ENCODE peak calls at places on chromosomes 5 and 9, in nine cellular contexts. One of them, this sample, is unnamed.

GRCh38 chr9:108056083-108056804 is 566.7 kb upstream of the KLF4 start:
- DNase-seq in astrocyte of the spinal cord: peak; percentile 39
- DNase-seq in activated T-helper 1 cell treated with Interleukin-2 at 50 U/mL for 16 hours: no peak
- DNase-seq in progenitor cell of endocrine pancreas: no peak
- DNase-seq in breast epithelium: no peak
- DNase-seq in EH: peak; percentile 72
- DNase-seq in T47D: no peak
- DNase-seq in stimulated activated CD4-positive, alpha-beta T cell treated with anti-CD3 and anti-CD28 coated beads, Interleukin-12 subunit alpha, Interleukin-12 subunit beta, amount 100 ng/mL, for 4 hours: no peak
- DNase-seq in colonic mucosa: no peak
- DNase-seq in this sample: no peak

GRCh38 chr5:8517461-8517860 is 648.5 kb downstream of the MTRR start:
- DNase-seq in EH: peak; percentile 4
- DNase-seq in colonic mucosa: no peak
- DNase-seq in astrocyte of the spinal cord: no peak
- DNase-seq in activated T-helper 1 cell treated with Interleukin-2 at 50 U/mL for 16 hours: no peak
- DNase-seq in stimulated activated CD4-positive, alpha-beta T cell treated with anti-CD3 and anti-CD28 coated beads, Interleukin-12 subunit alpha, Interleukin-12 subunit beta, amount 100 ng/mL, for 4 hours: no peak
- DNase-seq in breast epithelium: no peak
- DNase-seq in progenitor cell of endocrine pancreas: no peak
- DNase-seq in T47D: no peak
- DNase-seq in this sample: no peak

GRCh38 chr5:9557696-9558095 is 11.8 kb upstream of the SEMA5A start:
- DNase-seq in T47D: no peak
- DNase-seq in astrocyte of the spinal cord: peak; percentile 69
- DNase-seq in activated T-helper 1 cell treated with Interleukin-2 at 50 U/mL for 16 hours: no peak
- DNase-seq in progenitor cell of endocrine pancreas: no peak
- DNase-seq in breast epithelium: no peak
- DNase-seq in colonic mucosa: no peak
- DNase-seq in EH: peak; percentile 71
- DNase-seq in stimulated activated CD4-positive, alpha-beta T cell treated with anti-CD3 and anti-CD28 coated beads, Interleukin-12 subunit alpha, Interleukin-12 subunit beta, amount 100 ng/mL, for 4 hours: no peak
- DNase-seq in this sample: no peak

GRCh38 chr5:65769539-65769938 is 47.5 kb downstream of the NLN start:
- DNase-seq in stimulated activated CD4-positive, alpha-beta T cell treated with anti-CD3 and anti-CD28 coated beads, Interleukin-12 subunit alpha, Interleukin-12 subunit beta, amount 100 ng/mL, for 4 hours: no peak
- DNase-seq in EH: peak; percentile 90
- DNase-seq in progenitor cell of endocrine pancreas: no peak
- DNase-seq in breast epithelium: no peak
- DNase-seq in T47D: no peak
- DNase-seq in astrocyte of the spinal cord: peak; percentile 95
- DNase-seq in activated T-helper 1 cell treated with Interleukin-2 at 50 U/mL for 16 hours: no peak
- DNase-seq in colonic mucosa: no peak
- DNase-seq in this sample: no peak

GRCh38 chr9:98101868-98102273 is 17.2 kb downstream of the TRIM14 start:
- DNase-seq in breast epithelium: no peak
- DNase-seq in progenitor cell of endocrine pancreas: no peak
- DNase-seq in stimulated activated CD4-positive, alpha-beta T cell treated with anti-CD3 and anti-CD28 coated beads, Interleukin-12 subunit alpha, Interleukin-12 subunit beta, amount 100 ng/mL, for 4 hours: peak; percentile 49
- DNase-seq in colonic mucosa: no peak
- DNase-seq in activated T-helper 1 cell treated with Interleukin-2 at 50 U/mL for 16 hours: peak; percentile 70
- DNase-seq in astrocyte of the spinal cord: peak; percentile 33
- DNase-seq in EH: no peak
- DNase-seq in T47D: no peak
- DNase-seq in this sample: peak; percentile 53

GRCh38 chr5:57442080-57442839 is 40.4 kb downstream of the ACTBL2 start:
- DNase-seq in colonic mucosa: no peak
- DNase-seq in activated T-helper 1 cell treated with Interleukin-2 at 50 U/mL for 16 hours: no peak
- DNase-seq in progenitor cell of endocrine pancreas: no peak
- DNase-seq in T47D: no peak
- DNase-seq in EH: peak; percentile 91
- DNase-seq in astrocyte of the spinal cord: peak; percentile 97
- DNase-seq in stimulated activated CD4-positive, alpha-beta T cell treated with anti-CD3 and anti-CD28 coated beads, Interleukin-12 subunit alpha, Interleukin-12 subunit beta, amount 100 ng/mL, for 4 hours: no peak
- DNase-seq in breast epithelium: no peak
- DNase-seq in this sample: no peak

GRCh38 chr5:148145916-148146315 is 22.4 kb upstream of the SPINK14 start:
- DNase-seq in stimulated activated CD4-positive, alpha-beta T cell treated with anti-CD3 and anti-CD28 coated beads, Interleukin-12 subunit alpha, Interleukin-12 subunit beta, amount 100 ng/mL, for 4 hours: no peak
- DNase-seq in colonic mucosa: peak; percentile 75
- DNase-seq in breast epithelium: peak; percentile 56
- DNase-seq in T47D: peak; percentile 60
- DNase-seq in activated T-helper 1 cell treated with Interleukin-2 at 50 U/mL for 16 hours: no peak
- DNase-seq in astrocyte of the spinal cord: peak; percentile 59
- DNase-seq in progenitor cell of endocrine pancreas: no peak
- DNase-seq in EH: peak; percentile 19
- DNase-seq in this sample: no peak

GRCh38 chr9:113520109-113520642 is 56.6 kb downstream of the RGS3 start:
- DNase-seq in T47D: no peak
- DNase-seq in progenitor cell of endocrine pancreas: no peak
- DNase-seq in stimulated activated CD4-positive, alpha-beta T cell treated with anti-CD3 and anti-CD28 coated beads, Interleukin-12 subunit alpha, Interleukin-12 subunit beta, amount 100 ng/mL, for 4 hours: peak; percentile 22
- DNase-seq in activated T-helper 1 cell treated with Interleukin-2 at 50 U/mL for 16 hours: peak; percentile 30
- DNase-seq in colonic mucosa: no peak
- DNase-seq in astrocyte of the spinal cord: peak; percentile 41
- DNase-seq in breast epithelium: no peak
- DNase-seq in EH: peak; percentile 47
- DNase-seq in this sample: peak; percentile 52

GRCh38 chr5:173213236-173213933 is 21.6 kb downstream of the NKX2-5 start:
- DNase-seq in EH: no peak
- DNase-seq in progenitor cell of endocrine pancreas: no peak
- DNase-seq in colonic mucosa: no peak
- DNase-seq in T47D: no peak
- DNase-seq in activated T-helper 1 cell treated with Interleukin-2 at 50 U/mL for 16 hours: no peak
- DNase-seq in stimulated activated CD4-positive, alpha-beta T cell treated with anti-CD3 and anti-CD28 coated beads, Interleukin-12 subunit alpha, Interleukin-12 subunit beta, amount 100 ng/mL, for 4 hours: no peak
- DNase-seq in breast epithelium: no peak
- DNase-seq in astrocyte of the spinal cord: no peak
- DNase-seq in this sample: no peak

GRCh38 chr5:52989781-52990530 is 804 bp downstream of the ITGA2 start:
- DNase-seq in EH: peak; percentile 55
- DNase-seq in astrocyte of the spinal cord: peak; percentile 64
- DNase-seq in T47D: peak; percentile 52
- DNase-seq in activated T-helper 1 cell treated with Interleukin-2 at 50 U/mL for 16 hours: no peak
- DNase-seq in colonic mucosa: peak; percentile 74
- DNase-seq in progenitor cell of endocrine pancreas: peak; percentile 30
- DNase-seq in stimulated activated CD4-positive, alpha-beta T cell treated with anti-CD3 and anti-CD28 coated beads, Interleukin-12 subunit alpha, Interleukin-12 subunit beta, amount 100 ng/mL, for 4 hours: peak; percentile 18
- DNase-seq in breast epithelium: no peak
- DNase-seq in this sample: no peak

GRCh38 chr5:33148076-33148501 is 292.7 kb upstream of the TARS1 start:
- DNase-seq in EH: peak; percentile 98
- DNase-seq in stimulated activated CD4-positive, alpha-beta T cell treated with anti-CD3 and anti-CD28 coated beads, Interleukin-12 subunit alpha, Interleukin-12 subunit beta, amount 100 ng/mL, for 4 hours: no peak
- DNase-seq in astrocyte of the spinal cord: peak; percentile 89
- DNase-seq in colonic mucosa: no peak
- DNase-seq in T47D: no peak
- DNase-seq in activated T-helper 1 cell treated with Interleukin-2 at 50 U/mL for 16 hours: no peak
- DNase-seq in breast epithelium: no peak
- DNase-seq in progenitor cell of endocrine pancreas: no peak
- DNase-seq in this sample: no peak

GRCh38 chr5:42641321-42642005 is 115.2 kb upstream of the CCDC152 start:
- DNase-seq in progenitor cell of endocrine pancreas: no peak
- DNase-seq in astrocyte of the spinal cord: no peak
- DNase-seq in breast epithelium: no peak
- DNase-seq in stimulated activated CD4-positive, alpha-beta T cell treated with anti-CD3 and anti-CD28 coated beads, Interleukin-12 subunit alpha, Interleukin-12 subunit beta, amount 100 ng/mL, for 4 hours: no peak
- DNase-seq in T47D: no peak
- DNase-seq in activated T-helper 1 cell treated with Interleukin-2 at 50 U/mL for 16 hours: no peak
- DNase-seq in colonic mucosa: no peak
- DNase-seq in EH: peak; percentile 7
- DNase-seq in this sample: no peak

GRCh38 chr9:92369075-92369474 is 35.3 kb downstream of the OGN start:
- DNase-seq in breast epithelium: no peak
- DNase-seq in colonic mucosa: no peak
- DNase-seq in T47D: no peak
- DNase-seq in progenitor cell of endocrine pancreas: no peak
- DNase-seq in astrocyte of the spinal cord: no peak
- DNase-seq in stimulated activated CD4-positive, alpha-beta T cell treated with anti-CD3 and anti-CD28 coated beads, Interleukin-12 subunit alpha, Interleukin-12 subunit beta, amount 100 ng/mL, for 4 hours: no peak
- DNase-seq in activated T-helper 1 cell treated with Interleukin-2 at 50 U/mL for 16 hours: no peak
- DNase-seq in EH: no peak
- DNase-seq in this sample: no peak

GRCh38 chr5:1726469-1726865 is 73.2 kb downstream of the MRPL36 start:
- DNase-seq in astrocyte of the spinal cord: no peak
- DNase-seq in colonic mucosa: peak; percentile 6
- DNase-seq in breast epithelium: no peak
- DNase-seq in activated T-helper 1 cell treated with Interleukin-2 at 50 U/mL for 16 hours: no peak
- DNase-seq in stimulated activated CD4-positive, alpha-beta T cell treated with anti-CD3 and anti-CD28 coated beads, Interleukin-12 subunit alpha, Interleukin-12 subunit beta, amount 100 ng/mL, for 4 hours: no peak
- DNase-seq in progenitor cell of endocrine pancreas: peak; percentile 6
- DNase-seq in T47D: no peak
- DNase-seq in EH: no peak
- DNase-seq in this sample: no peak

GRCh38 chr9:101443358-101443757 is 7.8 kb upstream of the ALDOB start:
- DNase-seq in progenitor cell of endocrine pancreas: no peak
- DNase-seq in colonic mucosa: no peak
- DNase-seq in activated T-helper 1 cell treated with Interleukin-2 at 50 U/mL for 16 hours: no peak
- DNase-seq in breast epithelium: no peak
- DNase-seq in T47D: no peak
- DNase-seq in EH: no peak
- DNase-seq in astrocyte of the spinal cord: no peak
- DNase-seq in stimulated activated CD4-positive, alpha-beta T cell treated with anti-CD3 and anti-CD28 coated beads, Interleukin-12 subunit alpha, Interleukin-12 subunit beta, amount 100 ng/mL, for 4 hours: no peak
- DNase-seq in this sample: no peak

GRCh38 chr9:6052520-6052919 is 37.1 kb upstream of the RANBP6 start:
- DNase-seq in stimulated activated CD4-positive, alpha-beta T cell treated with anti-CD3 and anti-CD28 coated beads, Interleukin-12 subunit alpha, Interleukin-12 subunit beta, amount 100 ng/mL, for 4 hours: no peak
- DNase-seq in T47D: no peak
- DNase-seq in colonic mucosa: no peak
- DNase-seq in astrocyte of the spinal cord: no peak
- DNase-seq in activated T-helper 1 cell treated with Interleukin-2 at 50 U/mL for 16 hours: no peak
- DNase-seq in EH: no peak
- DNase-seq in breast epithelium: no peak
- DNase-seq in progenitor cell of endocrine pancreas: no peak
- DNase-seq in this sample: no peak

GRCh38 chr5:103466494-103466893 is 96.1 kb downstream of the NUDT12 start:
- DNase-seq in colonic mucosa: no peak
- DNase-seq in progenitor cell of endocrine pancreas: no peak
- DNase-seq in breast epithelium: no peak
- DNase-seq in T47D: no peak
- DNase-seq in astrocyte of the spinal cord: peak; percentile 63
- DNase-seq in EH: peak; percentile 65
- DNase-seq in activated T-helper 1 cell treated with Interleukin-2 at 50 U/mL for 16 hours: no peak
- DNase-seq in stimulated activated CD4-positive, alpha-beta T cell treated with anti-CD3 and anti-CD28 coated beads, Interleukin-12 subunit alpha, Interleukin-12 subunit beta, amount 100 ng/mL, for 4 hours: no peak
- DNase-seq in this sample: no peak

GRCh38 chr5:140043508-140043872 is 391 bp upstream of the NRG2 start:
- DNase-seq in colonic mucosa: no peak
- DNase-seq in progenitor cell of endocrine pancreas: no peak
- DNase-seq in T47D: peak; percentile 34
- DNase-seq in activated T-helper 1 cell treated with Interleukin-2 at 50 U/mL for 16 hours: no peak
- DNase-seq in stimulated activated CD4-positive, alpha-beta T cell treated with anti-CD3 and anti-CD28 coated beads, Interleukin-12 subunit alpha, Interleukin-12 subunit beta, amount 100 ng/mL, for 4 hours: peak; percentile 4
- DNase-seq in breast epithelium: no peak
- DNase-seq in EH: no peak
- DNase-seq in astrocyte of the spinal cord: no peak
- DNase-seq in this sample: no peak

GRCh38 chr9:19995619-19996018 is 206.8 kb upstream of the SLC24A2 start:
- DNase-seq in stimulated activated CD4-positive, alpha-beta T cell treated with anti-CD3 and anti-CD28 coated beads, Interleukin-12 subunit alpha, Interleukin-12 subunit beta, amount 100 ng/mL, for 4 hours: no peak
- DNase-seq in T47D: no peak
- DNase-seq in EH: no peak
- DNase-seq in progenitor cell of endocrine pancreas: no peak
- DNase-seq in colonic mucosa: no peak
- DNase-seq in activated T-helper 1 cell treated with Interleukin-2 at 50 U/mL for 16 hours: no peak
- DNase-seq in breast epithelium: no peak
- DNase-seq in astrocyte of the spinal cord: no peak
- DNase-seq in this sample: no peak

GRCh38 chr5:74243634-74244033 is 396.9 kb downstream of the ENC1 start:
- DNase-seq in activated T-helper 1 cell treated with Interleukin-2 at 50 U/mL for 16 hours: no peak
- DNase-seq in EH: peak; percentile 30
- DNase-seq in T47D: no peak
- DNase-seq in astrocyte of the spinal cord: no peak
- DNase-seq in breast epithelium: no peak
- DNase-seq in stimulated activated CD4-positive, alpha-beta T cell treated with anti-CD3 and anti-CD28 coated beads, Interleukin-12 subunit alpha, Interleukin-12 subunit beta, amount 100 ng/mL, for 4 hours: no peak
- DNase-seq in progenitor cell of endocrine pancreas: no peak
- DNase-seq in colonic mucosa: no peak
- DNase-seq in this sample: no peak

GRCh38 chr9:88724241-88724805 is 189.3 kb downstream of the NXNL2 start:
- DNase-seq in astrocyte of the spinal cord: no peak
- DNase-seq in colonic mucosa: no peak
- DNase-seq in stimulated activated CD4-positive, alpha-beta T cell treated with anti-CD3 and anti-CD28 coated beads, Interleukin-12 subunit alpha, Interleukin-12 subunit beta, amount 100 ng/mL, for 4 hours: no peak
- DNase-seq in breast epithelium: no peak
- DNase-seq in activated T-helper 1 cell treated with Interleukin-2 at 50 U/mL for 16 hours: no peak
- DNase-seq in progenitor cell of endocrine pancreas: no peak
- DNase-seq in EH: no peak
- DNase-seq in T47D: no peak
- DNase-seq in this sample: no peak

This sample was measured in T-helper 17 cell.